ENCODE peak calls at places on chromosomes 1 and 21, in five cellular contexts. One of them, this sample, is unnamed.

GRCh38 chr1:184315254-184315653 is 71.6 kb upstream of the C1orf21 start:
- DNase-seq in astrocyte: no peak
- DNase-seq in breast epithelium: no peak
- DNase-seq in HFF-Myc: no peak
- DNase-seq in astrocyte of the spinal cord: no peak
- DNase-seq in this sample: peak

GRCh38 chr1:156703741-156704140 is 1.6 kb downstream of the CRABP2 start:
- DNase-seq in astrocyte: no peak
- DNase-seq in breast epithelium: no peak
- DNase-seq in HFF-Myc: no peak
- DNase-seq in astrocyte of the spinal cord: peak
- DNase-seq in this sample: no peak

GRCh38 chr1:2175681-2176454 is 18.7 kb downstream of the FAAP20 start:
- DNase-seq in astrocyte: no peak
- DNase-seq in breast epithelium: no peak
- DNase-seq in HFF-Myc: no peak
- DNase-seq in astrocyte of the spinal cord: no peak
- DNase-seq in this sample: no peak

GRCh38 chr1:217493290-217493689 is 137.6 kb downstream of the GPATCH2 start:
- DNase-seq in astrocyte: peak
- DNase-seq in breast epithelium: no peak
- DNase-seq in HFF-Myc: no peak
- DNase-seq in astrocyte of the spinal cord: no peak
- DNase-seq in this sample: no peak

GRCh38 chr1:187725216-187725615 is 896.5 kb downstream of the PLA2G4A start:
- DNase-seq in astrocyte: no peak
- DNase-seq in breast epithelium: no peak
- DNase-seq in HFF-Myc: no peak
- DNase-seq in astrocyte of the spinal cord: no peak
- DNase-seq in this sample: no peak

GRCh38 chr1:226712779-226713420 is 26.2 kb downstream of the ITPKB start:
- DNase-seq in astrocyte: no peak
- DNase-seq in breast epithelium: no peak
- DNase-seq in HFF-Myc: no peak
- DNase-seq in astrocyte of the spinal cord: no peak
- DNase-seq in this sample: no peak

GRCh38 chr1:185894806-185895205 is 160.6 kb downstream of the HMCN1 start:
- DNase-seq in astrocyte: peak
- DNase-seq in breast epithelium: no peak
- DNase-seq in HFF-Myc: no peak
- DNase-seq in astrocyte of the spinal cord: peak
- DNase-seq in this sample: no peak

GRCh38 chr1:163824006-163824405 is 502.3 kb downstream of the NUF2 start:
- DNase-seq in astrocyte: peak
- DNase-seq in breast epithelium: no peak
- DNase-seq in HFF-Myc: peak
- DNase-seq in astrocyte of the spinal cord: peak
- DNase-seq in this sample: peak

GRCh38 chr1:192792628-192793027 is 16.2 kb upstream of the RGS2 start:
- DNase-seq in astrocyte: no peak
- DNase-seq in breast epithelium: no peak
- DNase-seq in HFF-Myc: no peak
- DNase-seq in astrocyte of the spinal cord: no peak
- DNase-seq in this sample: no peak

GRCh38 chr1:154524881-154525280 is 22.7 kb upstream of the SHE start:
- DNase-seq in astrocyte: no peak
- DNase-seq in breast epithelium: no peak
- DNase-seq in HFF-Myc: no peak
- DNase-seq in astrocyte of the spinal cord: no peak
- DNase-seq in this sample: no peak

GRCh38 chr21:37153935-37154350 is 80.9 kb downstream of the TTC3 start:
- DNase-seq in astrocyte: peak
- DNase-seq in breast epithelium: no peak
- DNase-seq in HFF-Myc: no peak
- DNase-seq in astrocyte of the spinal cord: no peak
- DNase-seq in this sample: peak

GRCh38 chr1:31761883-31762282 is 2.3 kb downstream of the ADGRB2 start:
- DNase-seq in astrocyte: peak
- DNase-seq in breast epithelium: no peak
- DNase-seq in HFF-Myc: peak
- DNase-seq in astrocyte of the spinal cord: peak
- DNase-seq in this sample: peak

GRCh38 chr1:66641851-66642473 is 108.0 kb downstream of the SGIP1 start:
- DNase-seq in astrocyte: no peak
- DNase-seq in breast epithelium: no peak
- DNase-seq in HFF-Myc: peak
- DNase-seq in astrocyte of the spinal cord: no peak
- DNase-seq in this sample: no peak

GRCh38 chr1:33096358-33097005 is 15.5 kb downstream of the AZIN2 start:
- DNase-seq in astrocyte: peak
- DNase-seq in breast epithelium: no peak
- DNase-seq in HFF-Myc: no peak
- DNase-seq in astrocyte of the spinal cord: peak
- DNase-seq in this sample: no peak

GRCh38 chr1:110346690-110347089 is 7.5 kb downstream of the RBM15 start:
- DNase-seq in astrocyte: no peak
- DNase-seq in breast epithelium: no peak
- DNase-seq in HFF-Myc: no peak
- DNase-seq in astrocyte of the spinal cord: no peak
- DNase-seq in this sample: no peak
- H3K4me3 ChIP-seq in astrocyte: no peak
- H3K4me3 ChIP-seq in breast epithelium: no peak
- H3K4me3 ChIP-seq in HFF-Myc: no peak
- H3K4me3 ChIP-seq in astrocyte of the spinal cord: no peak
- H3K4me3 ChIP-seq in this sample: no peak

GRCh38 chr1:9689971-9690381 is 38.4 kb downstream of the PIK3CD start:
- DNase-seq in astrocyte: no peak
- DNase-seq in breast epithelium: peak
- DNase-seq in HFF-Myc: no peak
- DNase-seq in astrocyte of the spinal cord: peak
- DNase-seq in this sample: no peak
- TF ChIP-seq CTCF in astrocyte: no peak
- TF ChIP-seq CTCF in breast epithelium: no peak
- TF ChIP-seq CTCF in HFF-Myc: no peak
- TF ChIP-seq CTCF in astrocyte of the spinal cord: no peak
- TF ChIP-seq CTCF in this sample: peak

GRCh38 chr21:19011448-19011847 is 607.9 kb upstream of the TMPRSS15 start:
- DNase-seq in astrocyte: no peak
- DNase-seq in breast epithelium: no peak
- DNase-seq in HFF-Myc: no peak
- DNase-seq in astrocyte of the spinal cord: no peak
- DNase-seq in this sample: no peak
- H3K4me3 ChIP-seq in astrocyte: no peak
- H3K4me3 ChIP-seq in breast epithelium: no peak
- H3K4me3 ChIP-seq in HFF-Myc: no peak
- H3K4me3 ChIP-seq in astrocyte of the spinal cord: no peak
- H3K4me3 ChIP-seq in this sample: no peak

GRCh38 chr1:18937539-18937938 is 18.9 kb downstream of the IFFO2 start:
- DNase-seq in astrocyte: no peak
- DNase-seq in breast epithelium: no peak
- DNase-seq in HFF-Myc: no peak
- DNase-seq in astrocyte of the spinal cord: no peak
- DNase-seq in this sample: no peak
- TF ChIP-seq CTCF in astrocyte: no peak
- TF ChIP-seq CTCF in breast epithelium: no peak
- TF ChIP-seq CTCF in HFF-Myc: no peak
- TF ChIP-seq CTCF in astrocyte of the spinal cord: no peak
- TF ChIP-seq CTCF in this sample: no peak

GRCh38 chr1:222547944-222548671 is at the start of gene HHIPL2:
- DNase-seq in astrocyte: no peak
- DNase-seq in breast epithelium: no peak
- DNase-seq in HFF-Myc: no peak
- DNase-seq in astrocyte of the spinal cord: no peak
- DNase-seq in this sample: no peak
- H3K4me3 ChIP-seq in astrocyte: no peak
- H3K4me3 ChIP-seq in breast epithelium: no peak
- H3K4me3 ChIP-seq in HFF-Myc: no peak
- H3K4me3 ChIP-seq in astrocyte of the spinal cord: no peak
- H3K4me3 ChIP-seq in this sample: peak